ENCODE peak calls at places on chromosomes 7 and 10, in eight cellular contexts. D, V, S, Y, T, K, N and X are unnamed samples.

GRCh38 chr7:99844354-99844753 is 16.5 kb downstream of the CYP3A43 start:
- DNase-seq in D (no peak), V (no peak), S (no peak), Y (no peak), T (no peak), K (no peak), N (no peak), X (no peak)

GRCh38 chr10:17857040-17857439 is 47.9 kb downstream of the MRC1 start:
- DNase-seq in D (no peak), V (no peak), S (no peak), Y (no peak), T (no peak), K (no peak), N (no peak), X (no peak)

GRCh38 chr7:12321248-12321647 is 82.4 kb downstream of the VWDE start:
- DNase-seq in D (no peak), V (no peak), S (no peak), Y (no peak), T (no peak), K (no peak), N (no peak), X (no peak)

GRCh38 chr7:26153246-26153822 is 1.3 kb downstream of the NFE2L3 start:
- DNase-seq in D (no peak), V (no peak), S (no peak), Y (no peak), T (peak; percentile 32), K (no peak), N (no peak), X (peak; percentile 47)

GRCh38 chr7:30116771-30117170 is 18.0 kb upstream of the MTURN start:
- DNase-seq in D (no peak), V (no peak), S (peak; percentile 1), Y (no peak), T (no peak), K (no peak), N (no peak), X (no peak)

GRCh38 chr7:40694041-40694809 is 559.4 kb downstream of the SUGCT start:
- DNase-seq in D (no peak), V (no peak), S (no peak), Y (no peak), T (no peak), K (no peak), N (peak; percentile 11), X (no peak)

GRCh38 chr10:64115913-64116643 is 594.9 kb downstream of the REEP3 start:
- DNase-seq in D (no peak), V (peak; percentile 19), S (no peak), Y (no peak), T (no peak), K (no peak), N (no peak), X (peak; percentile 55)

GRCh38 chr10:3935141-3935540 is 150.1 kb upstream of the KLF6 start:
- DNase-seq in D (peak; percentile 8), V (peak; percentile 92), S (no peak), Y (peak; percentile 49), T (peak; percentile 72), K (no peak), N (peak; percentile 39), X (no peak)

GRCh38 chr7:32914186-32914585 is 22.6 kb upstream of the KBTBD2 start:
- DNase-seq in D (no peak), V (no peak), S (no peak), Y (no peak), T (no peak), K (no peak), N (no peak), X (no peak)